ENCODE peak calls at places on chromosomes 5 and 9, in nine cellular contexts. E is C1 segment of cervical spinal cord; D is H1; L is nucleus accumbens; N is SHP77 treated with DMSO at 0.1 percent for 48 hours; R is stimulated activated CD8-positive, alpha-beta memory T cell treated with anti-CD3 and anti-CD28 coated beads, Interleukin-15, amount 100 ng/mL, for 24 hours; Z is upper lobe of left lung; J is stimulated activated CD4-positive, alpha-beta T cell treated with anti-CD3 and anti-CD28 coated beads, Interleukin-1b, Interleukin-23, amount 100 ng/mL, for 24 hours; Y is foreskin fibroblast. W is an unnamed sample.

GRCh38 chr9:4106744-4107143 is 193.1 kb downstream of the GLIS3 start:
- DNase-seq in E (no peak), D (no peak), L (no peak), N (no peak), R (no peak), Z (no peak), J (no peak), Y (peak; percentile 48), W (no peak)

GRCh38 chr9:133995012-133995896 is 3.1 kb upstream of the VAV2 start:
- DNase-seq in E (no peak), D (no peak), L (no peak), N (no peak), R (no peak), Z (no peak), J (no peak), Y (no peak), W (no peak)

GRCh38 chr5:170278611-170279500 is 18.7 kb downstream of the LCP2 start:
- DNase-seq in E (peak; percentile 45), D (no peak), L (no peak), N (no peak), R (peak; percentile 45), Z (no peak), J (peak; percentile 47), Y (no peak), W (peak; percentile 71)

GRCh38 chr9:131012396-131012917 is 3.5 kb downstream of the LAMC3 start:
- DNase-seq in E (no peak), D (no peak), L (no peak), N (no peak), R (no peak), Z (no peak), J (no peak), Y (no peak), W (peak; percentile 73)

GRCh38 chr5:67047180-67047579 is 149.4 kb downstream of the CD180 start:
- DNase-seq in E (no peak), D (no peak), L (no peak), N (no peak), R (no peak), Z (peak; percentile 22), J (no peak), Y (no peak), W (no peak)

GRCh38 chr9:893843-894420 is 52.4 kb downstream of the DMRT1 start:
- DNase-seq in E (no peak), D (peak; percentile 66), L (no peak), N (peak; percentile 8), R (no peak), Z (no peak), J (no peak), Y (peak; percentile 16), W (peak; percentile 82)

GRCh38 chr5:57231607-57232006 is 57.7 kb downstream of the GPBP1 start:
- DNase-seq in E (no peak), D (no peak), L (no peak), N (no peak), R (no peak), Z (no peak), J (no peak), Y (no peak), W (no peak)

GRCh38 chr9:33263131-33263935 is 1.2 kb downstream of the BAG1 start:
- DNase-seq in E (no peak), D (no peak), L (no peak), N (no peak), R (no peak), Z (peak; percentile 25), J (no peak), Y (peak; percentile 14), W (peak; percentile 61)

GRCh38 chr5:66892715-66893114 is 296.5 kb downstream of the MAST4 start:
- DNase-seq in E (no peak), D (no peak), L (no peak), N (no peak), R (no peak), Z (no peak), J (no peak), Y (no peak), W (no peak)

W was measured in endodermal cell.